ENCODE peak calls at places on chromosomes 2 and 18, in ten cellular contexts. K, A, D, V, L, W, I, F, O and M are unnamed samples.

GRCh38 chr2:72147303-72147970 is at the start of gene CYP26B1:
- DNase-seq in K (no peak), A (no peak), D (no peak), V (peak; percentile 40), L (peak; percentile 45), W (no peak), I (peak; percentile 31), F (no peak), O (peak; percentile 30), M (no peak)

GRCh38 chr18:73842795-73843394 is 304.7 kb downstream of the FBXO15 start:
- DNase-seq in K (peak; percentile 14), A (no peak), D (peak; percentile 50), V (peak; percentile 76), L (no peak), W (peak; percentile 66), I (peak; percentile 49), F (peak; percentile 19), O (peak; percentile 64), M (peak; percentile 75)

GRCh38 chr2:164785447-164785846 is 56.2 kb downstream of the COBLL1 start:
- DNase-seq in K (peak; percentile 40), A (no peak), D (peak; percentile 70), V (no peak), L (no peak), W (no peak), I (no peak), F (no peak), O (peak; percentile 34), M (no peak)

GRCh38 chr2:128799284-128799552 is 480.6 kb upstream of the HS6ST1 start:
- DNase-seq in K (no peak), A (no peak), D (no peak), V (no peak), L (no peak), W (no peak), I (no peak), F (no peak), O (no peak), M (no peak)

GRCh38 chr2:74845217-74845751 is 11.4 kb downstream of the HK2 start:
- DNase-seq in K (peak; percentile 97), A (no peak), D (peak; percentile 91), V (peak; percentile 85), L (peak; percentile 91), W (no peak), I (peak; percentile 89), F (peak; percentile 55), O (peak; percentile 85), M (peak; percentile 93)

GRCh38 chr2:104862061-104862941 is 8.4 kb downstream of the POU3F3 start:
- DNase-seq in K (no peak), A (no peak), D (no peak), V (no peak), L (no peak), W (peak; percentile 40), I (no peak), F (no peak), O (no peak), M (no peak)

GRCh38 chr2:239326831-239327535 is 73.8 kb downstream of the HDAC4 start:
- DNase-seq in K (peak; percentile 70), A (no peak), D (no peak), V (no peak), L (no peak), W (no peak), I (peak; percentile 44), F (no peak), O (no peak), M (no peak)

GRCh38 chr2:161555826-161556225 is 68.4 kb upstream of the SLC4A10 start:
- DNase-seq in K (no peak), A (no peak), D (no peak), V (no peak), L (no peak), W (no peak), I (no peak), F (no peak), O (no peak), M (no peak)

GRCh38 chr2:82023710-82024109 is 1719.2 kb upstream of the LRRTM1 start:
- DNase-seq in K (no peak), A (no peak), D (no peak), V (peak; percentile 19), L (no peak), W (no peak), I (no peak), F (no peak), O (no peak), M (no peak)

GRCh38 chr2:237257471-237257951 is 156.5 kb downstream of the COL6A3 start:
- DNase-seq in K (no peak), A (no peak), D (peak; percentile 59), V (no peak), L (no peak), W (no peak), I (no peak), F (no peak), O (peak; percentile 81), M (no peak)

GRCh38 chr2:71746946-71747501 is 293.7 kb downstream of the DYSF start:
- DNase-seq in K (peak; percentile 9), A (no peak), D (peak; percentile 47), V (no peak), L (peak; percentile 53), W (no peak), I (peak; percentile 33), F (no peak), O (peak; percentile 55), M (peak; percentile 29)

GRCh38 chr2:232981356-232981755 is 31.7 kb downstream of the NGEF start:
- DNase-seq in K (peak; percentile 45), A (no peak), D (no peak), V (no peak), L (no peak), W (no peak), I (no peak), F (no peak), O (no peak), M (peak; percentile 82)

GRCh38 chr2:18749912-18750526 is 160.7 kb upstream of the NT5C1B start:
- DNase-seq in K (peak; percentile 35), A (peak; percentile 46), D (peak; percentile 54), V (peak; percentile 77), L (no peak), W (peak; percentile 65), I (peak; percentile 76), F (peak; percentile 28), O (peak; percentile 80), M (peak; percentile 68)

GRCh38 chr2:132670104-132670960 is at the start of gene LYPD1:
- DNase-seq in K (peak; percentile 12), A (no peak), D (no peak), V (peak; percentile 55), L (peak; percentile 46), W (peak; percentile 23), I (no peak), F (no peak), O (no peak), M (peak; percentile 78)

GRCh38 chr18:68791801-68792200 is 6.1 kb upstream of the CCDC102B start:
- DNase-seq in K (no peak), A (no peak), D (no peak), V (peak; percentile 25), L (no peak), W (no peak), I (no peak), F (no peak), O (peak; percentile 61), M (no peak)

GRCh38 chr2:223641062-223641461 is 38.9 kb upstream of the SCG2 start:
- DNase-seq in K (no peak), A (peak; percentile 72), D (peak; percentile 3), V (peak; percentile 62), L (no peak), W (no peak), I (no peak), F (no peak), O (no peak), M (no peak)
- TF ChIP-seq CTCF in K (no peak), A (no peak), D (no peak), V (no peak), L (no peak), W (no peak), I (no peak), F (no peak), O (no peak), M (no peak)

GRCh38 chr18:47595816-47596501 is 334.5 kb downstream of the SMAD2 start:
- DNase-seq in K (no peak), A (no peak), D (no peak), V (no peak), L (no peak), W (no peak), I (peak; percentile 41), F (peak; percentile 13), O (no peak), M (peak; percentile 6)
- TF ChIP-seq CTCF in K (peak; percentile 36), A (peak; percentile 24), D (peak; percentile 61), V (peak; percentile 24), L (peak; percentile 48), W (peak; percentile 47), I (peak; percentile 35), F (peak; percentile 36), O (no peak), M (no peak)

DNA sequence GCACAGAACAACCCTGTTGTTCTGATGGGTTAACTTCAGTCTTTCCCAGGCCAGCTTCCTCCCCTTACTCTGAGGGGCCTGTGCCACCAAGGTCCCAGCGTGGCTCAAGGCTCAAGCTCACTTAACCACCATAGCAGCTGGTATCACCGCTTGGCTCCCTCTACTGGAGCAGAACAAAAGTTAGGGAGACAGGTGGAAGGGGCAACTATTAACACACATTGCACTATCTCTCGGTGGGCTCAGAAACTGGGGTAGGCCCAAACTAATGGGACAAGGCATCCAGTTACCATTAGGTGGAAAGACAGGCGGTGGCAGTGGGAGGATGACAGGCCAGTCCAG is 88.7 kb upstream of the ATL2 start:
- DNase-seq in K (peak; percentile 34), A (no peak), D (peak; percentile 3), V (peak; percentile 43), L (no peak), W (no peak), I (peak; percentile 56), F (peak; percentile 66), O (peak; percentile 25), M (peak; percentile 63)
- TF ChIP-seq CTCF in K (peak; percentile 83), A (no peak), D (peak; percentile 67), V (peak; percentile 46), L (peak; percentile 39), W (peak; percentile 46), I (peak; percentile 60), F (peak; percentile 61), O (peak; percentile 45), M (peak; percentile 73)

GRCh38 chr2:862356-862687 is 88.3 kb upstream of the SNTG2 start:
- DNase-seq in K (no peak), A (no peak), D (no peak), V (no peak), L (no peak), W (no peak), I (no peak), F (no peak), O (no peak), M (no peak)

GRCh38 chr2:857937-858336 is 92.7 kb upstream of the SNTG2 start:
- DNase-seq in K (no peak), A (no peak), D (no peak), V (no peak), L (no peak), W (no peak), I (no peak), F (no peak), O (no peak), M (no peak)

GRCh38 chr2:858646-859045 is 92.0 kb upstream of the SNTG2 start:
- DNase-seq in K (no peak), A (no peak), D (no peak), V (no peak), L (no peak), W (no peak), I (no peak), F (no peak), O (no peak), M (no peak)

GRCh38 chr2:861655-862355 is 88.8 kb upstream of the SNTG2 start:
- DNase-seq in K (no peak), A (no peak), D (no peak), V (no peak), L (no peak), W (no peak), I (no peak), F (no peak), O (no peak), M (no peak)

GRCh38 chr2:860259-860855 is 90.3 kb upstream of the SNTG2 start:
- DNase-seq in K (no peak), A (no peak), D (no peak), V (no peak), L (no peak), W (no peak), I (no peak), F (no peak), O (no peak), M (peak; percentile 36)
- TF ChIP-seq CTCF in K (no peak), A (no peak), D (no peak), V (no peak), L (no peak), W (no peak), I (no peak), F (no peak), O (no peak), M (no peak)